ENCODE peak calls at places on chromosome 5, in eight cellular contexts. L, Y, N, O, W, Q, K and D are unnamed samples.
A peak's percentile ranks its signal among the peaks of the same experiment; 100 is the strongest.

GRCh38 chr5:136522217-136522956 is 157.0 kb upstream of the TRPC7 start:
- DNase-seq in L (no peak), Y (no peak), N (no peak), O (no peak), W (no peak), Q (no peak), K (no peak), D (no peak)

GRCh38 chr5:64958757-64959391 is 190.1 kb downstream of the CWC27 start:
- DNase-seq in L (no peak), Y (peak; percentile 49), N (peak; percentile 78), O (peak; percentile 35), W (no peak), Q (no peak), K (no peak), D (peak; percentile 14)

GRCh38 chr5:59798862-59799667 is 94.5 kb downstream of the PDE4D start:
- DNase-seq in L (no peak), Y (peak; percentile 83), N (peak; percentile 54), O (peak; percentile 54), W (no peak), Q (no peak), K (no peak), D (peak; percentile 48)

GRCh38 chr5:177306674-177307543 is 3.3 kb downstream of the PRELID1 start:
- DNase-seq in L (peak; percentile 65), Y (no peak), N (peak; percentile 6), O (no peak), W (no peak), Q (no peak), K (no peak), D (no peak)

GRCh38 chr5:57989378-57989777 is 470.5 kb downstream of the PLK2 start:
- DNase-seq in L (no peak), Y (peak; percentile 68), N (no peak), O (peak; percentile 52), W (no peak), Q (no peak), K (no peak), D (peak; percentile 48)

GRCh38 chr5:76145945-76146344 is 62.8 kb downstream of the SV2C start:
- DNase-seq in L (no peak), Y (peak; percentile 22), N (no peak), O (peak; percentile 62), W (peak; percentile 19), Q (no peak), K (no peak), D (no peak)

GRCh38 chr5:132822650-132823480 is 7.6 kb downstream of the SHROOM1 start:
- DNase-seq in L (no peak), Y (no peak), N (peak; percentile 33), O (no peak), W (peak; percentile 85), Q (no peak), K (no peak), D (no peak)

GRCh38 chr5:43616535-43616934 is 13.6 kb downstream of the NNT start:
- DNase-seq in L (no peak), Y (no peak), N (peak; percentile 54), O (no peak), W (no peak), Q (no peak), K (no peak), D (no peak)

GRCh38 chr5:77560677-77561263 is 68.7 kb upstream of the WDR41 start:
- DNase-seq in L (no peak), Y (peak; percentile 58), N (peak; percentile 69), O (peak; percentile 60), W (peak; percentile 54), Q (no peak), K (no peak), D (peak; percentile 62)

GRCh38 chr5:370311-370958 is 48.9 kb downstream of the AHRR start:
- DNase-seq in L (peak; percentile 44), Y (no peak), N (no peak), O (no peak), W (no peak), Q (no peak), K (no peak), D (no peak)

GRCh38 chr5:127562252-127562651 is 44.8 kb downstream of the PRRC1 start:
- DNase-seq in L (no peak), Y (peak; percentile 19), N (peak; percentile 36), O (peak; percentile 29), W (peak; percentile 55), Q (no peak), K (no peak), D (no peak)

GRCh38 chr5:6656680-6657079 is 23.4 kb downstream of the SRD5A1 start:
- DNase-seq in L (no peak), Y (no peak), N (peak; percentile 18), O (peak; percentile 30), W (no peak), Q (no peak), K (no peak), D (no peak)

GRCh38 chr5:146513462-146513861 is 2.5 kb downstream of the GPR151 start:
- DNase-seq in L (no peak), Y (no peak), N (no peak), O (no peak), W (no peak), Q (no peak), K (no peak), D (no peak)

GRCh38 chr5:146516151-146516475 is at the start of gene GPR151:
- DNase-seq in L (no peak), Y (no peak), N (no peak), O (no peak), W (no peak), Q (no peak), K (no peak), D (no peak)

GRCh38 chr5:146519554-146519953 is 3.6 kb upstream of the GPR151 start:
- DNase-seq in L (no peak), Y (no peak), N (no peak), O (no peak), W (no peak), Q (no peak), K (no peak), D (no peak)

GRCh38 chr5:146514575-146514974 is 1.4 kb downstream of the GPR151 start:
- DNase-seq in L (no peak), Y (no peak), N (no peak), O (no peak), W (no peak), Q (no peak), K (no peak), D (no peak)

DNA sequence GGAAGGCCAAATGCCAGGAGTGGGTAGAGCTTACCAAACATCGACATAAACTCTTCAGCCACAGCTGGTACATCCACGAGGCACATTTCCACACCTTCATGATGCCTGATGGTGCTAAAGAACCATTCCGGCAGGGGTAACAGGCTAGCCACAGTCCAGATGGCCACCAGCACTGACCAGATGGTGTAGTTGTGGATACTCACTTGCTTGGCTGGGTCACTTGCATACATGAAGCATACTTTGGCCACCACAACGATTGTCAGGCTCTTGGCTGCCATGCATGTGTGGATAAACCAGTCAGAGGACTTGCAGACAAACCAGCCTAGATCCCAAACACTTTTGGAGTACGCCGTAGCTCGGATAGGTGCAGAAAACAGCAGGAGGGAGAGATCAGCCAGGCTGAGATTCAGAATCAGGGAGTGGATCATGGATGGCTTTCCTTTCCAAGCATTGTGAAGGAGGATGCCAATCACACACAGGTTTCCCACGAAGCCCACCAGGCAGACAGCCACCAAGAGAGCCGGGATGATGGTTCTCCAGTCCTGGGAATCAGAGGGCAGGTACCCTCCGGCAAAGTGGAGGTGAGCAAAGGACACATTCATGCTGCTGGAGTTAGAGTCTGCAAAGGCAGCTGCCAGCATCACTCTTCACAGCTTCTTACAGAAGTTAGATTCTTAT is 378 bp downstream of the GPR151 start:
- DNase-seq in L (no peak), Y (no peak), N (no peak), O (no peak), W (no peak), Q (no peak), K (no peak), D (no peak)
- H3K27ac ChIP-seq in L (no peak overlapping the region), Y (no peak overlapping the region), N (no peak overlapping the region), O (no peak overlapping the region), W (no peak overlapping the region), Q (no peak overlapping the region), K (no peak overlapping the region), D (no peak overlapping the region)

GRCh38 chr5:170508660-170509322 is 5.0 kb downstream of the KCNIP1 start:
- DNase-seq in L (no peak), Y (no peak), N (no peak), O (no peak), W (no peak), Q (no peak), K (no peak), D (no peak)
- TF ChIP-seq CTCF in L (no peak), Y (no peak), N (no peak), O (peak; percentile 12), W (peak; percentile 46), Q (peak; percentile 33), K (no peak), D (no peak)

DNA sequence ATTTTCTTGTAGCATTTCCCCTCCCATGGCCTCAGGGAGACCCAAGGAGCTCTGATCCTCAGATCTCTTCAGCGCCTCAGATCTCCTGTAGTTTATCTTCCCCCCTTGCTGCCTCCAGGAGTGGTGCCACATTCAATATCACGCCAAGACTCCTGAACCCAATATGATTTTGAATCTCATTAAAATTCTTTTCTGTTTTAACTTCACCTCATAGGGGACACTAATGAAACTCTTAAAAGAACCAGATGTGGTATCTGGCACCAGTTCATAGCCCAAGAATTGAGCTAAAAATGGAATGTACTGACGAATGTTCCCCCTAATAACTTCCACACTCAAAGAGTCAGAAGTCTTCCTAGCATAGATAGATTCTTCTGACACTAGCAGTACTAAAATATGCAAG is 59.6 kb upstream of the LIFR start:
- DNase-seq in L (no peak), Y (no peak), N (peak; percentile 74), O (no peak), W (no peak), Q (no peak), K (no peak), D (no peak)
- H3K27ac ChIP-seq in L (no peak overlapping the region), Y (no peak overlapping the region), N (no peak overlapping the region), O (no peak overlapping the region), W (no peak overlapping the region), Q (no peak overlapping the region), K (peak overlapping the region; percentile 25), D (no peak overlapping the region)

DNA sequence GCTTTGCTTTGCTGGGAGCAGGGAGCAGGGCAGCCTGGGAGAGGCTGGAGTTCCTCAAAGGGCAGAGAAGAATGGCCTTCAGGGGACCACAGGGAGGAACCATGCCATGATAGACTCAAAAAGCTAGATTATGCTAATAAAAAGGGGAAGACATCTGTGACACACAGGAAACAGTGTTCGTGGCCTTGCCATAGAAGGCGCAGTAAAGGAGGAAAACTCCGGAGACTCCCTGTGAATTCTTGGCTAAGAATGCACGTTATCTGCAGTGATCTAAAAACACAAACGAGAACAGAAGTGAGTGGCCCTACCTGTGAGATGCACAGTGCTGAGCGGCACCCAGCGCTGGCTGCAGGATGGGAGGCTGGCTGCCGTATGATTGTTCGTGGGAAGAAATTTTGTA is 15.9 kb upstream of the LTC4S start:
- DNase-seq in L (no peak), Y (no peak), N (no peak), O (no peak), W (no peak), Q (no peak), K (no peak), D (no peak)
- TF ChIP-seq CTCF in L (no peak), Y (no peak), N (no peak), O (no peak), W (no peak), Q (no peak), K (no peak), D (no peak)